ENCODE peak calls at places on chromosome 9, in six cellular contexts. One of them, this sample, is unnamed.
A peak's percentile ranks its signal among the peaks of the same experiment; 100 is the strongest.

GRCh38 chr9:78856144-78856543 is 559.2 kb downstream of the PSAT1 start:
- DNase-seq in astrocyte of the spinal cord: peak; percentile 62
- DNase-seq in A549: no peak
- DNase-seq in choroid plexus epithelial cell: no peak
- DNase-seq in esophagus muscularis mucosa: no peak
- DNase-seq in psoas muscle: no peak
- DNase-seq in this sample: peak; percentile 4

GRCh38 chr9:75880556-75880955 is 9.9 kb upstream of the PCSK5 start:
- DNase-seq in psoas muscle: no peak
- DNase-seq in choroid plexus epithelial cell: no peak
- DNase-seq in astrocyte of the spinal cord: no peak
- DNase-seq in A549: peak; percentile 22
- DNase-seq in esophagus muscularis mucosa: no peak
- DNase-seq in this sample: peak; percentile 42

GRCh38 chr9:116952434-116952805 is 265.3 kb downstream of the TRIM32 start:
- DNase-seq in esophagus muscularis mucosa: no peak
- DNase-seq in choroid plexus epithelial cell: no peak
- DNase-seq in astrocyte of the spinal cord: no peak
- DNase-seq in psoas muscle: no peak
- DNase-seq in A549: no peak
- DNase-seq in this sample: no peak

GRCh38 chr9:18238254-18238653 is 235.7 kb upstream of the ADAMTSL1 start:
- DNase-seq in choroid plexus epithelial cell: peak; percentile 93
- DNase-seq in A549: peak; percentile 27
- DNase-seq in astrocyte of the spinal cord: peak; percentile 76
- DNase-seq in esophagus muscularis mucosa: no peak
- DNase-seq in psoas muscle: no peak
- DNase-seq in this sample: peak; percentile 79

GRCh38 chr9:14715102-14715501 is 7.4 kb downstream of the CER1 start:
- DNase-seq in psoas muscle: no peak
- DNase-seq in choroid plexus epithelial cell: peak; percentile 67
- DNase-seq in astrocyte of the spinal cord: no peak
- DNase-seq in esophagus muscularis mucosa: no peak
- DNase-seq in A549: no peak
- DNase-seq in this sample: no peak

GRCh38 chr9:3980771-3981170 is 319.1 kb downstream of the GLIS3 start:
- DNase-seq in astrocyte of the spinal cord: peak; percentile 57
- DNase-seq in A549: no peak
- DNase-seq in esophagus muscularis mucosa: no peak
- DNase-seq in psoas muscle: no peak
- DNase-seq in choroid plexus epithelial cell: peak; percentile 61
- DNase-seq in this sample: peak; percentile 59

GRCh38 chr9:79570449-79571308 is 1.1 kb upstream of the TLE4 start:
- DNase-seq in astrocyte of the spinal cord: peak; percentile 79
- DNase-seq in A549: peak; percentile 69
- DNase-seq in choroid plexus epithelial cell: peak; percentile 76
- DNase-seq in esophagus muscularis mucosa: no peak
- DNase-seq in psoas muscle: peak; percentile 66
- DNase-seq in this sample: peak; percentile 46

GRCh38 chr9:99391937-99392574 is 170.0 kb downstream of the SEC61B start:
- DNase-seq in psoas muscle: no peak
- DNase-seq in esophagus muscularis mucosa: no peak
- DNase-seq in choroid plexus epithelial cell: no peak
- DNase-seq in A549: no peak
- DNase-seq in astrocyte of the spinal cord: no peak
- DNase-seq in this sample: no peak

GRCh38 chr9:89808076-89808701 is 203.4 kb downstream of the GADD45G start:
- DNase-seq in astrocyte of the spinal cord: peak; percentile 51
- DNase-seq in A549: no peak
- DNase-seq in psoas muscle: no peak
- DNase-seq in esophagus muscularis mucosa: no peak
- DNase-seq in choroid plexus epithelial cell: peak; percentile 54
- DNase-seq in this sample: no peak

GRCh38 chr9:120926397-120926928 is at the start of gene TRAF1:
- DNase-seq in psoas muscle: no peak
- DNase-seq in astrocyte of the spinal cord: no peak
- DNase-seq in choroid plexus epithelial cell: no peak
- DNase-seq in A549: peak; percentile 21
- DNase-seq in esophagus muscularis mucosa: no peak
- DNase-seq in this sample: no peak

GRCh38 chr9:17063535-17064135 is 71.2 kb upstream of the CNTLN start:
- DNase-seq in astrocyte of the spinal cord: peak; percentile 53
- DNase-seq in psoas muscle: no peak
- DNase-seq in choroid plexus epithelial cell: peak; percentile 86
- DNase-seq in esophagus muscularis mucosa: no peak
- DNase-seq in A549: peak; percentile 69
- DNase-seq in this sample: peak; percentile 70

GRCh38 chr9:138015021-138015829 is 137.6 kb downstream of the CACNA1B start:
- DNase-seq in A549: no peak
- DNase-seq in choroid plexus epithelial cell: no peak
- DNase-seq in esophagus muscularis mucosa: no peak
- DNase-seq in psoas muscle: peak; percentile 30
- DNase-seq in astrocyte of the spinal cord: no peak
- DNase-seq in this sample: no peak

GRCh38 chr9:133419005-133419404 is 1.2 kb upstream of the REXO4 start:
- DNase-seq in A549: no peak
- DNase-seq in astrocyte of the spinal cord: no peak
- DNase-seq in choroid plexus epithelial cell: no peak
- DNase-seq in psoas muscle: no peak
- DNase-seq in esophagus muscularis mucosa: no peak
- DNase-seq in this sample: no peak

GRCh38 chr9:23587433-23587832 is 238.6 kb downstream of the ELAVL2 start:
- DNase-seq in esophagus muscularis mucosa: no peak
- DNase-seq in psoas muscle: peak; percentile 86
- DNase-seq in A549: no peak
- DNase-seq in astrocyte of the spinal cord: peak; percentile 33
- DNase-seq in choroid plexus epithelial cell: no peak
- DNase-seq in this sample: no peak

GRCh38 chr9:92094655-92095054 is 20.6 kb downstream of the SPTLC1 start:
- DNase-seq in astrocyte of the spinal cord: peak; percentile 5
- DNase-seq in esophagus muscularis mucosa: no peak
- DNase-seq in psoas muscle: no peak
- DNase-seq in choroid plexus epithelial cell: peak; percentile 42
- DNase-seq in A549: no peak
- DNase-seq in this sample: no peak

GRCh38 chr9:99811598-99812383 is 9.9 kb upstream of the NR4A3 start:
- DNase-seq in choroid plexus epithelial cell: no peak
- DNase-seq in A549: no peak
- DNase-seq in esophagus muscularis mucosa: no peak
- DNase-seq in psoas muscle: no peak
- DNase-seq in astrocyte of the spinal cord: no peak
- DNase-seq in this sample: no peak

GRCh38 chr9:89281106-89281505 is 29.9 kb upstream of the CKS2 start:
- DNase-seq in esophagus muscularis mucosa: no peak
- DNase-seq in astrocyte of the spinal cord: no peak
- DNase-seq in psoas muscle: no peak
- DNase-seq in A549: no peak
- DNase-seq in choroid plexus epithelial cell: no peak
- DNase-seq in this sample: peak; percentile 5

GRCh38 chr9:91157891-91158660 is 203.6 kb downstream of the AUH start:
- DNase-seq in choroid plexus epithelial cell: no peak
- DNase-seq in A549: no peak
- DNase-seq in astrocyte of the spinal cord: no peak
- DNase-seq in psoas muscle: no peak
- DNase-seq in esophagus muscularis mucosa: no peak
- DNase-seq in this sample: no peak

GRCh38 chr9:95477441-95477840 is 39.3 kb downstream of the PTCH1 start:
- DNase-seq in esophagus muscularis mucosa: no peak
- DNase-seq in A549: no peak
- DNase-seq in psoas muscle: no peak
- DNase-seq in astrocyte of the spinal cord: no peak
- DNase-seq in choroid plexus epithelial cell: no peak
- DNase-seq in this sample: no peak

GRCh38 chr9:120970249-120970648 is 43.7 kb upstream of the TRAF1 start:
- DNase-seq in choroid plexus epithelial cell: no peak
- DNase-seq in esophagus muscularis mucosa: peak; percentile 31
- DNase-seq in psoas muscle: no peak
- DNase-seq in astrocyte of the spinal cord: no peak
- DNase-seq in A549: no peak
- DNase-seq in this sample: peak; percentile 19

GRCh38 chr9:93896093-93896492 is 59.1 kb downstream of the BARX1 start:
- DNase-seq in psoas muscle: no peak
- DNase-seq in choroid plexus epithelial cell: no peak
- DNase-seq in A549: no peak
- DNase-seq in astrocyte of the spinal cord: no peak
- DNase-seq in esophagus muscularis mucosa: no peak
- DNase-seq in this sample: no peak

GRCh38 chr9:68546596-68547390 is 6.1 kb upstream of the TMEM252 start:
- DNase-seq in esophagus muscularis mucosa: no peak
- DNase-seq in A549: no peak
- DNase-seq in astrocyte of the spinal cord: no peak
- DNase-seq in choroid plexus epithelial cell: peak; percentile 60
- DNase-seq in psoas muscle: no peak
- DNase-seq in this sample: no peak
- H3K4me3 ChIP-seq in esophagus muscularis mucosa: no peak overlapping the region
- H3K4me3 ChIP-seq in A549: no peak overlapping the region
- H3K4me3 ChIP-seq in astrocyte of the spinal cord: no peak overlapping the region
- H3K4me3 ChIP-seq in choroid plexus epithelial cell: no peak overlapping the region
- H3K4me3 ChIP-seq in psoas muscle: no peak overlapping the region
- H3K4me3 ChIP-seq in this sample: no peak overlapping the region

GRCh38 chr9:129264388-129264787 is 86.3 kb upstream of the IER5L start:
- DNase-seq in astrocyte of the spinal cord: no peak
- DNase-seq in A549: no peak
- DNase-seq in psoas muscle: no peak
- DNase-seq in esophagus muscularis mucosa: no peak
- DNase-seq in choroid plexus epithelial cell: no peak
- DNase-seq in this sample: no peak
- TF ChIP-seq CTCF in astrocyte of the spinal cord: no peak
- TF ChIP-seq CTCF in A549: no peak
- TF ChIP-seq CTCF in psoas muscle: no peak
- TF ChIP-seq CTCF in esophagus muscularis mucosa: no peak
- TF ChIP-seq CTCF in choroid plexus epithelial cell: no peak
- TF ChIP-seq CTCF in this sample: no peak

GRCh38 chr9:109585841-109586240 is 87.7 kb upstream of the PTPN3 start:
- DNase-seq in esophagus muscularis mucosa: peak; percentile 62
- DNase-seq in astrocyte of the spinal cord: no peak
- DNase-seq in psoas muscle: no peak
- DNase-seq in A549: no peak
- DNase-seq in choroid plexus epithelial cell: no peak
- DNase-seq in this sample: no peak
- H3K4me3 ChIP-seq in esophagus muscularis mucosa: no peak overlapping the region
- H3K4me3 ChIP-seq in astrocyte of the spinal cord: no peak overlapping the region
- H3K4me3 ChIP-seq in psoas muscle: no peak overlapping the region
- H3K4me3 ChIP-seq in A549: no peak overlapping the region
- H3K4me3 ChIP-seq in choroid plexus epithelial cell: no peak overlapping the region
- H3K4me3 ChIP-seq in this sample: no peak overlapping the region

GRCh38 chr9:35732185-35733108 is at the start of the genes CREB3 and TLN1:
- DNase-seq in psoas muscle: peak; percentile 99
- DNase-seq in choroid plexus epithelial cell: peak; percentile 99
- DNase-seq in esophagus muscularis mucosa: peak; percentile 99
- DNase-seq in astrocyte of the spinal cord: peak; percentile 100
- DNase-seq in A549: peak; percentile 99
- DNase-seq in this sample: peak; percentile 99
- TF ChIP-seq CTCF in psoas muscle: no peak
- TF ChIP-seq CTCF in choroid plexus epithelial cell: no peak
- TF ChIP-seq CTCF in esophagus muscularis mucosa: peak; percentile 7
- TF ChIP-seq CTCF in astrocyte of the spinal cord: no peak
- TF ChIP-seq CTCF in A549: peak; percentile 40
- TF ChIP-seq CTCF in this sample: no peak

DNA sequence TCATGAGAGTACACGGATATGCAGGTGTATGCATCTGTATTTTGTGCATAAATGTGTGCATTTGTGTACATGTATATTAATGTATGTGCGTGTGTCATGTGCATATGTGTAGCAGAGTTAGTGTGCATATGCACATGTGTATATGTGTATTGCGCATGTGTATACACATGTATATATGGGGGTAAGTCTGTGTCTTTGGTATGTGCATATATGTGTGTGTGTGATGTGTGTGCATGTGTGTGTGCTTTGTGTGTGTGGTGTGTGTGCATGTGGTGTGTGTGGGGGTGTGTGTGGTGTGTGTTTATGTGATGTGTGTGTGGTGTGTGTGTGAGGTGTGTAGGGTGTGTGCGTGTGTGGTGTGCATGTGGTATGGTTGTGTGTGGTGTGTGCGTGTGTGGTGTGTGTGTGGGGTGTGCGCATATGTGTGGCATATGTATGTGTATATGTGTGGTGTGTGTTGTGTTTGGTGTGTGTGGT is 13.1 kb upstream of the CTSL start:
- DNase-seq in choroid plexus epithelial cell: no peak
- DNase-seq in A549: no peak
- DNase-seq in esophagus muscularis mucosa: no peak
- DNase-seq in psoas muscle: no peak
- DNase-seq in astrocyte of the spinal cord: no peak
- DNase-seq in this sample: no peak
- H3K4me3 ChIP-seq in choroid plexus epithelial cell: no peak overlapping the region
- H3K4me3 ChIP-seq in A549: no peak overlapping the region
- H3K4me3 ChIP-seq in esophagus muscularis mucosa: no peak overlapping the region
- H3K4me3 ChIP-seq in psoas muscle: no peak overlapping the region
- H3K4me3 ChIP-seq in astrocyte of the spinal cord: no peak overlapping the region
- H3K4me3 ChIP-seq in this sample: peak overlapping the region; percentile 1

GRCh38 chr9:31573561-31573960 is 810.9 kb upstream of the ACO1 start:
- DNase-seq in astrocyte of the spinal cord: no peak
- DNase-seq in psoas muscle: no peak
- DNase-seq in A549: no peak
- DNase-seq in choroid plexus epithelial cell: peak; percentile 5
- DNase-seq in esophagus muscularis mucosa: no peak
- DNase-seq in this sample: no peak

DNA sequence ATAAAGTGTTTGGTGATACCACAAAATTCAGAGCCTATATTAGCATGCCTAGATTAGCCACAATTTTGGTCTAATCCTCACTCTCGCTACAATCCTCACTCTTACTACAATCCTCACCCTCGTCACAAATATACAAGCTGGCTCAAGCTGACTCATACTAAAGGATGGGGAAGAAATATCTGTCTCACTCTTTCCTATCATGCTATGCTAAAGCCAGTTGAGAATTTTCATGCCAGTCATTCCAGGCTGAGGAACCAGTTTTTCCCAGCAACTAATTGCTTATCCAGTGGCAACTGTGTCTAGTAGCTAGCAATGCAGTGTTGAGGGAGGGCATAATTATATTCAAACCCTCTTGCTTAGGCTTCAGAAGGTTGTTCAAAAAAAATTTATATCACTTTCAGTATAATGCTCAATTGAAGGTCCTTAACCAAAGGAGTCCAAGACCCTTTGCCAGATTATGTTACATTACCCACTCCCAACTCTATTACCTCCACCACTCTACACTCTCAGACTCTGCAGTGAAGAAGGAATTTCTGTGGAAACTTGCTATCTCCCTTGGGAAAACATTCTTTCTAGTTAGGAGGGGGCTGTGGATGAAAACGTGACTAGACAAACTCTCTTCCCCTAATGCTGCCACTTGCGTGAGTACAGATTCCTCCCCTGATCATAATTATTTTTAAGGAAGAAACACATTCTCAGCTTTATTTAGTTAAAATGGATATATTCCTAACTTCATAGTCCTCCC is 810.3 kb upstream of the ACO1 start:
- DNase-seq in A549: no peak
- DNase-seq in choroid plexus epithelial cell: peak; percentile 40
- DNase-seq in psoas muscle: no peak
- DNase-seq in esophagus muscularis mucosa: no peak
- DNase-seq in astrocyte of the spinal cord: peak; percentile 19
- DNase-seq in this sample: no peak
- TF ChIP-seq CTCF in A549: no peak
- TF ChIP-seq CTCF in choroid plexus epithelial cell: no peak
- TF ChIP-seq CTCF in psoas muscle: no peak
- TF ChIP-seq CTCF in esophagus muscularis mucosa: no peak
- TF ChIP-seq CTCF in astrocyte of the spinal cord: no peak
- TF ChIP-seq CTCF in this sample: no peak

This sample was measured in fibroblast of the aortic adventitia.